ENCODE peak calls at places on chromosomes 5 and 9, in eight cellular contexts. I, O, Y, L, T, P, N and F are unnamed samples. For H3K9me3, the result is how much of the 10 kb centered on the place peaks cover.

GRCh38 chr9:127980056-127980705 is 608 bp downstream of the EEIG1 start:
- DNase-seq in I (peak), O (no peak), Y (peak), L (peak), T (peak), P (peak), N (peak), F (no peak)

GRCh38 chr9:94812343-94812742 is 85.8 kb downstream of the AOPEP start:
- DNase-seq in I (no peak), O (no peak), Y (no peak), L (no peak), T (no peak), P (no peak), N (peak), F (no peak)

GRCh38 chr9:135184661-135185459 is 97.4 kb downstream of the OLFM1 start:
- DNase-seq in I (no peak), O (no peak), Y (no peak), L (no peak), T (no peak), P (no peak), N (no peak), F (no peak)

GRCh38 chr9:114035221-114035844 is 42.8 kb downstream of the AMBP start:
- DNase-seq in I (no peak), O (no peak), Y (no peak), L (no peak), T (no peak), P (no peak), N (no peak), F (no peak)

GRCh38 chr9:73996844-73997243 is 500.3 kb upstream of the RORB start:
- DNase-seq in I (no peak), O (no peak), Y (no peak), L (no peak), T (no peak), P (no peak), N (no peak), F (no peak)

GRCh38 chr9:2338770-2339169 is 282.8 kb upstream of the VLDLR start:
- DNase-seq in I (no peak), O (no peak), Y (no peak), L (no peak), T (no peak), P (no peak), N (no peak), F (no peak)

GRCh38 chr5:173932695-173933139 is 44.6 kb downstream of the CPEB4 start:
- DNase-seq in I (no peak), O (no peak), Y (no peak), L (no peak), T (no peak), P (no peak), N (no peak), F (no peak)

GRCh38 chr9:131270171-131271015 is 5.9 kb downstream of the FAM78A start:
- DNase-seq in I (no peak), O (no peak), Y (peak), L (peak), T (no peak), P (peak), N (no peak), F (no peak)

GRCh38 chr9:132372177-132373095 is 17.6 kb upstream of the SETX start:
- DNase-seq in I (peak), O (no peak), Y (peak), L (peak), T (no peak), P (peak), N (peak), F (peak)

GRCh38 chr9:3181049-3181953 is 337.4 kb upstream of the PUM3 start:
- DNase-seq in I (peak), O (peak), Y (no peak), L (peak), T (peak), P (peak), N (peak), F (no peak)

GRCh38 chr5:144638802-144639201 is 468.1 kb downstream of the KCTD16 start:
- DNase-seq in I (no peak), O (no peak), Y (no peak), L (no peak), T (no peak), P (no peak), N (no peak), F (no peak)

GRCh38 chr5:112902561-112902960 is 19.5 kb downstream of the REEP5 start:
- DNase-seq in I (no peak), O (no peak), Y (no peak), L (no peak), T (no peak), P (no peak), N (no peak), F (no peak)

GRCh38 chr5:534006-534742 is 9.9 kb upstream of the SLC9A3 start:
- DNase-seq in I (no peak), O (no peak), Y (peak), L (peak), T (no peak), P (no peak), N (no peak), F (no peak)

GRCh38 chr5:169876376-169876775 is 103.9 kb downstream of the INSYN2B start:
- DNase-seq in I (no peak), O (no peak), Y (no peak), L (no peak), T (no peak), P (no peak), N (peak), F (no peak)

GRCh38 chr9:81320909-81321482 is 368.4 kb downstream of the TLE1 start:
- DNase-seq in I (no peak), O (no peak), Y (no peak), L (no peak), T (no peak), P (no peak), N (no peak), F (no peak)
- H3K9me3 ChIP-seq in I (under half), O (under half), Y (under half), L (under half), T (under half), P (under half), N (under half), F (under half)

GRCh38 chr5:39167141-39167972 is 52.0 kb downstream of the FYB1 start:
- DNase-seq in I (no peak), O (no peak), Y (no peak), L (no peak), T (no peak), P (no peak), N (peak), F (no peak)
- H3K9me3 ChIP-seq in I (under half), O (under half), Y (under half), L (under half), T (under half), P (under half), N (under half), F (under half)

DNA sequence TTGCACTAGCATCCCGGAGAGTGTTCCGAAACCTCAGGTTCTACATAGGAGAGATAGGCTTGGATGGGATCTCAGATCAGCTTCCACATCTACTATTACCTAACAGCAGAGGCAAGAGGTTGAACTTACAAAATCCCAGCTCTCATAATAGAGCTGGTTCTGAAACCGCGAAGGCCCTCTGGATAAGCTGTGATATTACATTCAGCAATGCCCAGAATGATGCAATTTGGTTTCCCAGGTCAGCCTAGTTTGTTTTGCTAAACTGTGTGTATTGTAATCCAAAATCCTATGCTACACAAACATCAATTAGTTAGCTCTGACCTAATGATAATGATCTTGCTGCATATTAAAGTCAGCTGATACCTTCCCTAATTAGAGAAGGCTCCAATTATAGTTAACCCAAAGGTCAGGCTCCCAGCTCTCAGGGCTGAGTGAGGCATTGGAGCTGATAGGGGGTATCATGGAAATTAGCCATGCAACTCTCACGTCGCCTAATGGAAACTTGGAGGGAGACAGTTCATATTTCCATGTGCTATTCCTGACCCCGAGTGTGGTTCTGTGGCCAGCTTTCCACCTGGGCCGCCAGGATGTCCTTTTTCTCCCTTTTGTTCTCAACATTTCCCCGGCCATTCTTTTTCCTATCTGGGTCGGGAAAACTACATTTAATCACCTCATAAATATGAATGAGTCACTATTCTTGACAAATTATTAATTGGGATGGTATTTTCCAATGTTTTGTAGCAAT is 278.4 kb upstream of the IRX1 start:
- DNase-seq in I (no peak), O (no peak), Y (no peak), L (no peak), T (no peak), P (no peak), N (peak), F (no peak)
- H3K9me3 ChIP-seq in I (under half), O (under half), Y (under half), L (under half), T (under half), P (under half), N (under half), F (under half)

GRCh38 chr5:150931368-150931965 is 26.7 kb upstream of the ZNF300 start:
- DNase-seq in I (no peak), O (no peak), Y (no peak), L (no peak), T (no peak), P (no peak), N (no peak), F (no peak)
- H3K9me3 ChIP-seq in I (under half), O (half or more), Y (half or more), L (half or more), T (under half), P (half or more), N (under half), F (under half)

GRCh38 chr5:14157494-14157782 is 14.3 kb downstream of the TRIO start:
- DNase-seq in I (no peak), O (no peak), Y (no peak), L (no peak), T (no peak), P (no peak), N (no peak), F (no peak)
- H3K9me3 ChIP-seq in I (under half), O (under half), Y (under half), L (under half), T (under half), P (under half), N (under half), F (under half)

DNA sequence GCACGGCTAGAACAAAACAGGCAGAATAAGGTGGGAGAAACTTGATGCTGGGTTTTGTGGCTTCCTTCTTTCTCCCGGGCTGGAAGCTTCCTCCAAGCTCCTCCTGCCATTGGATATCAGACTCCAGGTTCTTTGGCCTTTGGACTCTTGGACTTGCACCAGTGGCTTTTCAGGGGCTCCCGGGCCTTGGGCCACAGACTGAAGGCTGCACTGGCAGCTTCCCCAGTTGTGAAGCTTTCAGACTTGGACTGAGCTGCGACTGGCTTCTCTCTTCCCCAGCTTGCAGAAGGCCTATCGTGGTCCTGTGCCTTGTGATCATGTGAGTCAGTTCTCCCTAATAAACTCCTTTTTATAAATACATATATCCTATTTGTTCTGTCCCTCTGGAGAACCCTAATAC is 364.4 kb downstream of the DNAH5 start:
- DNase-seq in I (no peak), O (no peak), Y (no peak), L (no peak), T (no peak), P (no peak), N (no peak), F (no peak)
- H3K9me3 ChIP-seq in I (under half), O (under half), Y (under half), L (under half), T (under half), P (under half), N (under half), F (under half)

GRCh38 chr5:68182534-68182933 is 33.0 kb upstream of the PIK3R1 start:
- DNase-seq in I (no peak), O (no peak), Y (no peak), L (no peak), T (no peak), P (no peak), N (no peak), F (no peak)

GRCh38 chr5:68192679-68193060 is 22.9 kb upstream of the PIK3R1 start:
- DNase-seq in I (no peak), O (no peak), Y (no peak), L (no peak), T (no peak), P (no peak), N (no peak), F (no peak)

GRCh38 chr5:68189613-68190012 is 25.9 kb upstream of the PIK3R1 start:
- DNase-seq in I (no peak), O (no peak), Y (no peak), L (no peak), T (no peak), P (no peak), N (no peak), F (no peak)

GRCh38 chr5:68189171-68189570 is 26.4 kb upstream of the PIK3R1 start:
- DNase-seq in I (no peak), O (no peak), Y (no peak), L (no peak), T (no peak), P (peak), N (no peak), F (no peak)

DNA sequence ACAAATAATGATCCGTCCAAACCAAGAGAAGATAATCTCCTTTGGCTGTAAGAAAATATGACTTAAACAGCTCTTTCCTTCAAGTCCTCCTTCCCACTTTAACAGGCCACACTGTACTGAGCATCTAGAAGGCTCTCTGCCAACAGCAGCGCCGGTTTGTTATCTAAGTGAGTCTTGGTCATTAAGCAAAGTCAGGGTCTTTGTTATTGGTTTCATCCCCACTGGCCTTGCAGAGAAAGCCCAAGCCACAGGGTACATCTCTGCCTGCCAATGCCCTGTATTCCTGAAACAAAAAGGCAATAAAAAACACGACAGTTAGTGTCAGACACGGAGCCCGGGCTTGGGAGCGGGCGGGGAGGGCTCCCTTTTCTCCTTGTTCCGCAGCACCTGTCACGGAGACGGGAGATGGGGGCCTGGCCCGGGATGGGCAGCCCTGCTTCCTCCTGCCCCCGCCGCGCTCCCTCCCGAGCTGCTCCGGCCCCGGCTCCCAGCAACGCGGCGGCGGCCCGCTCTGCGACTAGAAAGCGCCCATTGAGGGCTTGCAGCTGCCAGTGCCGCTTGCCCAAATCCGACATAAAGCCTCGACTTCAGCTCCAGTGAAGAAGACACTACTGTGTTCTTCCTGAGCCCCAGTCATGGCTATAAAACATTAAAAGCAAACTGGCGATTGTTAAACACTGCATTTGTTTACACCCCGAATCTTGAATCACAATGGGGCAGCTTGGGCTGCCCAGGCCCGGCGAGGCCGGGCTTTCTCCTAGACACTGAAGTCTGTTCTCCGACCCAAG is 28.1 kb upstream of the PIK3R1 start:
- DNase-seq in I (no peak), O (peak), Y (peak), L (peak), T (peak), P (no peak), N (no peak), F (no peak)
- H3K9me3 ChIP-seq in I (under half), O (under half), Y (under half), L (under half), T (under half), P (under half), N (under half), F (under half)

GRCh38 chr5:41247135-41247534 is 33.8 kb upstream of the C6 start:
- DNase-seq in I (no peak), O (no peak), Y (no peak), L (no peak), T (no peak), P (no peak), N (no peak), F (no peak)
- H3K9me3 ChIP-seq in I (under half), O (under half), Y (under half), L (under half), T (under half), P (under half), N (under half), F (under half)

GRCh38 chr5:180238631-180239030 is 29.6 kb upstream of the RASGEF1C start:
- DNase-seq in I (no peak), O (no peak), Y (no peak), L (no peak), T (no peak), P (no peak), N (no peak), F (no peak)
- H3K9me3 ChIP-seq in I (under half), O (under half), Y (under half), L (under half), T (under half), P (under half), N (under half), F (under half)

GRCh38 chr9:25177858-25178257 is 500.4 kb downstream of the TUSC1 start:
- DNase-seq in I (no peak), O (no peak), Y (no peak), L (no peak), T (no peak), P (no peak), N (no peak), F (no peak)
- H3K9me3 ChIP-seq in I (under half), O (under half), Y (under half), L (under half), T (under half), P (under half), N (under half), F (under half)